ENCODE peak calls at places on chromosomes 2 and 18, in six cellular contexts. E is adrenal gland, I is foreskin keratinocyte, P is aorta, K is Peyer's patch, W is heart right ventricle. F is an unnamed sample.
A peak's percentile ranks its signal among the peaks of the same experiment; 100 is the strongest.

GRCh38 chr2:113192459-113193100 is 18.8 kb downstream of the PSD4 start:
- DNase-seq in W (no peak), I (no peak), K (no peak), E (no peak), P (no peak), F (no peak)

GRCh38 chr2:88307817-88308216 is 137.7 kb downstream of the THNSL2 start:
- DNase-seq in P (no peak), I (peak; percentile 23), W (peak; percentile 6), K (no peak), E (no peak), F (no peak)

GRCh38 chr2:3470856-3471737 is 48.2 kb downstream of the ADI1 start:
- DNase-seq in W (no peak), I (no peak), E (no peak), K (no peak), P (no peak), F (no peak)

GRCh38 chr2:232839680-232840079 is 30.4 kb upstream of the SNORC start:
- DNase-seq in K (peak; percentile 59), I (no peak), E (peak; percentile 39), P (no peak), W (peak; percentile 58), F (no peak)

GRCh38 chr2:26757873-26758789 is 6.0 kb upstream of the SLC35F6 start:
- DNase-seq in E (peak; percentile 77), W (peak; percentile 62), K (peak; percentile 56), P (no peak), I (peak; percentile 99), F (no peak)

GRCh38 chr2:215782965-215783364 is 230.4 kb downstream of the MREG start:
- DNase-seq in W (no peak), E (no peak), K (no peak), I (no peak), P (no peak), F (no peak)

GRCh38 chr18:5546660-5547059 is 2.9 kb upstream of the EPB41L3 start:
- DNase-seq in E (peak; percentile 48), I (peak; percentile 24), K (no peak), P (no peak), W (no peak), F (no peak)

GRCh38 chr2:58131191-58132011 is 84.8 kb downstream of the VRK2 start:
- DNase-seq in W (peak; percentile 23), P (no peak), I (no peak), E (no peak), K (no peak), F (no peak)

GRCh38 chr2:237722616-237723015 is 76.0 kb upstream of the RBM44 start:
- DNase-seq in K (no peak), P (no peak), W (no peak), E (no peak), I (no peak), F (no peak)

GRCh38 chr2:219269362-219270054 is 9.7 kb upstream of the DNAJB2 start:
- DNase-seq in P (peak; percentile 38), W (no peak), E (peak; percentile 66), K (peak; percentile 91), I (peak; percentile 64), F (no peak)
- H3K27ac ChIP-seq in P (no peak overlapping the region), W (no peak overlapping the region), E (no peak overlapping the region), K (no peak overlapping the region), I (no peak overlapping the region), F (no peak overlapping the region)

GRCh38 chr2:68690851-68691250 is 43.8 kb upstream of the ARHGAP25 start:
- DNase-seq in I (no peak), E (no peak), P (no peak), W (no peak), K (no peak), F (no peak)
- H3K4me1 ChIP-seq in I (no peaks in the 10 kb centered on the region), E (no peaks in the 10 kb centered on the region), P (no peaks in the 10 kb centered on the region), W (no peaks in the 10 kb centered on the region), K (no peaks in the 10 kb centered on the region), F (no peaks in the 10 kb centered on the region)

GRCh38 chr2:121159291-121160144 is 125.5 kb downstream of the TFCP2L1 start:
- DNase-seq in E (no peak), K (no peak), W (no peak), P (no peak), I (no peak), F (no peak)
- H3K27ac ChIP-seq in E (no peak overlapping the region), K (no peak overlapping the region), W (no peak overlapping the region), P (peak overlapping the region; percentile 52), I (no peak overlapping the region), F (no peak overlapping the region)

GRCh38 chr2:230692760-230693159 is 19.9 kb upstream of the CAB39 start:
- DNase-seq in E (no peak), I (peak; percentile 55), K (no peak), P (no peak), W (no peak), F (no peak)
- H3K4me1 ChIP-seq in E (no peaks in the 10 kb centered on the region), I (peaks cover 46% of the 10 kb centered on the region), K (no peaks in the 10 kb centered on the region), P (no peaks in the 10 kb centered on the region), W (no peaks in the 10 kb centered on the region), F (no peaks in the 10 kb centered on the region)

GRCh38 chr2:24544456-24545115 is 53.5 kb downstream of the NCOA1 start:
- DNase-seq in W (no peak), E (no peak), I (no peak), P (no peak), K (no peak), F (no peak)
- H3K27ac ChIP-seq in W (no peak overlapping the region), E (no peak overlapping the region), I (no peak overlapping the region), P (no peak overlapping the region), K (no peak overlapping the region), F (no peak overlapping the region)

F was measured in CD8-positive, alpha-beta memory T cell.